ENCODE peak calls at places on chromosome 3, in ten cellular contexts. One of them, this sample, is unnamed. For H3K4me1, the result is how much of the 10 kb centered on the place peaks cover.

GRCh38 chr3:128201158-128201755 is 48.0 kb downstream of the EEFSEC start:
- DNase-seq in astrocyte: peak
- DNase-seq in A549: no peak
- DNase-seq in sigmoid colon: no peak
- DNase-seq in heart left ventricle: no peak
- DNase-seq in lung: no peak
- DNase-seq in body of pancreas: no peak
- DNase-seq in transverse colon: no peak
- DNase-seq in heart right ventricle: no peak
- DNase-seq in lower lobe of right lung: no peak
- DNase-seq in this sample: no peak

GRCh38 chr3:62919784-62920183 is 44.6 kb upstream of the CADPS start:
- DNase-seq in astrocyte: no peak
- DNase-seq in A549: no peak
- DNase-seq in sigmoid colon: no peak
- DNase-seq in heart left ventricle: no peak
- DNase-seq in lung: no peak
- DNase-seq in body of pancreas: no peak
- DNase-seq in transverse colon: no peak
- DNase-seq in heart right ventricle: no peak
- DNase-seq in lower lobe of right lung: no peak
- DNase-seq in this sample: no peak

GRCh38 chr3:36212291-36212690 is 168.0 kb upstream of the STAC start:
- DNase-seq in astrocyte: peak
- DNase-seq in A549: peak
- DNase-seq in sigmoid colon: no peak
- DNase-seq in heart left ventricle: no peak
- DNase-seq in lung: no peak
- DNase-seq in body of pancreas: no peak
- DNase-seq in transverse colon: no peak
- DNase-seq in heart right ventricle: no peak
- DNase-seq in lower lobe of right lung: no peak
- DNase-seq in this sample: no peak

GRCh38 chr3:161560006-161560637 is 63.5 kb downstream of the OTOL1 start:
- DNase-seq in astrocyte: peak
- DNase-seq in A549: peak
- DNase-seq in sigmoid colon: peak
- DNase-seq in heart left ventricle: no peak
- DNase-seq in lung: no peak
- DNase-seq in body of pancreas: peak
- DNase-seq in transverse colon: peak
- DNase-seq in heart right ventricle: peak
- DNase-seq in lower lobe of right lung: no peak
- DNase-seq in this sample: peak

GRCh38 chr3:195094211-195094921 is 176.6 kb downstream of the XXYLT1 start:
- DNase-seq in astrocyte: no peak
- DNase-seq in A549: no peak
- DNase-seq in sigmoid colon: no peak
- DNase-seq in heart left ventricle: no peak
- DNase-seq in lung: no peak
- DNase-seq in body of pancreas: no peak
- DNase-seq in transverse colon: peak
- DNase-seq in heart right ventricle: no peak
- DNase-seq in lower lobe of right lung: peak
- DNase-seq in this sample: peak

GRCh38 chr3:180679178-180680096 is at the start of gene CCDC39:
- DNase-seq in astrocyte: peak
- DNase-seq in A549: peak
- DNase-seq in sigmoid colon: peak
- DNase-seq in heart left ventricle: peak
- DNase-seq in lung: peak
- DNase-seq in body of pancreas: peak
- DNase-seq in transverse colon: peak
- DNase-seq in heart right ventricle: peak
- DNase-seq in lower lobe of right lung: peak
- DNase-seq in this sample: peak

GRCh38 chr3:8529197-8529637 is 27.6 kb downstream of the LMCD1 start:
- DNase-seq in astrocyte: peak
- DNase-seq in A549: peak
- DNase-seq in sigmoid colon: no peak
- DNase-seq in heart left ventricle: peak
- DNase-seq in lung: no peak
- DNase-seq in body of pancreas: peak
- DNase-seq in transverse colon: no peak
- DNase-seq in heart right ventricle: peak
- DNase-seq in lower lobe of right lung: no peak
- DNase-seq in this sample: peak

GRCh38 chr3:8460815-8461482 is 40.7 kb upstream of the LMCD1 start:
- DNase-seq in astrocyte: peak
- DNase-seq in A549: no peak
- DNase-seq in sigmoid colon: no peak
- DNase-seq in heart left ventricle: no peak
- DNase-seq in lung: no peak
- DNase-seq in body of pancreas: no peak
- DNase-seq in transverse colon: no peak
- DNase-seq in heart right ventricle: no peak
- DNase-seq in lower lobe of right lung: no peak
- DNase-seq in this sample: no peak

GRCh38 chr3:15171096-15171495 is 35.0 kb upstream of the CAPN7 start:
- DNase-seq in astrocyte: no peak
- DNase-seq in A549: no peak
- DNase-seq in sigmoid colon: no peak
- DNase-seq in heart left ventricle: no peak
- DNase-seq in lung: no peak
- DNase-seq in body of pancreas: no peak
- DNase-seq in transverse colon: no peak
- DNase-seq in heart right ventricle: no peak
- DNase-seq in lower lobe of right lung: no peak
- DNase-seq in this sample: no peak

GRCh38 chr3:117893638-117894037 is 1141.0 kb downstream of the IGSF11 start:
- DNase-seq in astrocyte: peak
- DNase-seq in A549: no peak
- DNase-seq in sigmoid colon: no peak
- DNase-seq in heart left ventricle: no peak
- DNase-seq in lung: no peak
- DNase-seq in body of pancreas: no peak
- DNase-seq in transverse colon: no peak
- DNase-seq in heart right ventricle: no peak
- DNase-seq in lower lobe of right lung: no peak
- DNase-seq in this sample: no peak

GRCh38 chr3:152256829-152257228 is 11.9 kb upstream of the MBNL1 start:
- DNase-seq in astrocyte: no peak
- DNase-seq in A549: no peak
- DNase-seq in sigmoid colon: no peak
- DNase-seq in heart left ventricle: no peak
- DNase-seq in lung: no peak
- DNase-seq in body of pancreas: no peak
- DNase-seq in transverse colon: no peak
- DNase-seq in heart right ventricle: no peak
- DNase-seq in lower lobe of right lung: no peak
- DNase-seq in this sample: no peak

GRCh38 chr3:152257246-152258074 is 11.3 kb upstream of the MBNL1 start:
- DNase-seq in astrocyte: no peak
- DNase-seq in A549: no peak
- DNase-seq in sigmoid colon: no peak
- DNase-seq in heart left ventricle: no peak
- DNase-seq in lung: no peak
- DNase-seq in body of pancreas: no peak
- DNase-seq in transverse colon: no peak
- DNase-seq in heart right ventricle: no peak
- DNase-seq in lower lobe of right lung: no peak
- DNase-seq in this sample: no peak

GRCh38 chr3:152253514-152253913 is 15.2 kb upstream of the MBNL1 start:
- DNase-seq in astrocyte: no peak
- DNase-seq in A549: no peak
- DNase-seq in sigmoid colon: no peak
- DNase-seq in heart left ventricle: no peak
- DNase-seq in lung: no peak
- DNase-seq in body of pancreas: no peak
- DNase-seq in transverse colon: no peak
- DNase-seq in heart right ventricle: no peak
- DNase-seq in lower lobe of right lung: no peak
- DNase-seq in this sample: no peak

GRCh38 chr3:152254031-152254430 is 14.7 kb upstream of the MBNL1 start:
- DNase-seq in astrocyte: no peak
- DNase-seq in A549: no peak
- DNase-seq in sigmoid colon: no peak
- DNase-seq in heart left ventricle: no peak
- DNase-seq in lung: no peak
- DNase-seq in body of pancreas: no peak
- DNase-seq in transverse colon: no peak
- DNase-seq in heart right ventricle: no peak
- DNase-seq in lower lobe of right lung: no peak
- DNase-seq in this sample: no peak

DNA sequence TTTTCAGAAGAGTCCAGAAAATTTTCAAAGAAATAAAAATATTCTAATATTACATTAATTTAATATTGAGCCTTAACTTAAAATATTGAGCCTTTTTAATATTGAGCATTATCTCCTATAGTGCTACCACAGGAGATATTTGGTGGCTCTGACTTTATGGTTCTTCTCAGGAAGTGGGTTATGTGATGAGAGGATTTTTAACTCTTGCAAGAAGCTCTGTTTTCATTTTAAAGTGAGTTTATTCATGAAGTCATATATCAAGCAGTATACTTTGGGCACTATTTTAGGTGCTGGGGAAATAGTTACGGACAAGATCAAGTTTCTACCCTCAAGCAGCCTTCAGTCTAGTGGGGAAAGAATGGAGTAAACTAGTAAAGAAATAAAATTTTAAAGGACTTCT is 13.4 kb upstream of the MBNL1 start:
- DNase-seq in astrocyte: no peak
- DNase-seq in A549: no peak
- DNase-seq in sigmoid colon: no peak
- DNase-seq in heart left ventricle: no peak
- DNase-seq in lung: no peak
- DNase-seq in body of pancreas: no peak
- DNase-seq in transverse colon: no peak
- DNase-seq in heart right ventricle: no peak
- DNase-seq in lower lobe of right lung: no peak
- DNase-seq in this sample: no peak
- H3K4me1 ChIP-seq in astrocyte: under half
- H3K4me1 ChIP-seq in A549: under half
- H3K4me1 ChIP-seq in sigmoid colon: under half
- H3K4me1 ChIP-seq in heart left ventricle: under half
- H3K4me1 ChIP-seq in lung: under half
- H3K4me1 ChIP-seq in body of pancreas: under half
- H3K4me1 ChIP-seq in transverse colon: under half
- H3K4me1 ChIP-seq in heart right ventricle: under half
- H3K4me1 ChIP-seq in lower lobe of right lung: under half
- H3K4me1 ChIP-seq in this sample: under half

GRCh38 chr3:185824467-185825378 is at the start of gene IGF2BP2:
- DNase-seq in astrocyte: peak
- DNase-seq in A549: peak
- DNase-seq in sigmoid colon: peak
- DNase-seq in heart left ventricle: peak
- DNase-seq in lung: peak
- DNase-seq in body of pancreas: peak
- DNase-seq in transverse colon: peak
- DNase-seq in heart right ventricle: peak
- DNase-seq in lower lobe of right lung: peak
- DNase-seq in this sample: peak
- TF ChIP-seq CTCF in astrocyte: no peak
- TF ChIP-seq CTCF in A549: no peak
- TF ChIP-seq CTCF in sigmoid colon: no peak
- TF ChIP-seq CTCF in heart left ventricle: no peak
- TF ChIP-seq CTCF in lung: no peak
- TF ChIP-seq CTCF in body of pancreas: no peak
- TF ChIP-seq CTCF in transverse colon: no peak
- TF ChIP-seq CTCF in heart right ventricle: no peak
- TF ChIP-seq CTCF in lower lobe of right lung: no peak
- TF ChIP-seq CTCF in this sample: no peak

GRCh38 chr3:149965278-149965677 is 5.4 kb downstream of the PFN2 start:
- DNase-seq in astrocyte: no peak
- DNase-seq in A549: no peak
- DNase-seq in sigmoid colon: no peak
- DNase-seq in heart left ventricle: no peak
- DNase-seq in lung: no peak
- DNase-seq in body of pancreas: no peak
- DNase-seq in transverse colon: no peak
- DNase-seq in heart right ventricle: no peak
- DNase-seq in lower lobe of right lung: no peak
- DNase-seq in this sample: no peak

GRCh38 chr3:149964296-149964695 is 6.4 kb downstream of the PFN2 start:
- DNase-seq in astrocyte: peak
- DNase-seq in A549: no peak
- DNase-seq in sigmoid colon: no peak
- DNase-seq in heart left ventricle: no peak
- DNase-seq in lung: no peak
- DNase-seq in body of pancreas: peak
- DNase-seq in transverse colon: no peak
- DNase-seq in heart right ventricle: no peak
- DNase-seq in lower lobe of right lung: no peak
- DNase-seq in this sample: no peak

GRCh38 chr3:149959443-149959842 is 11.3 kb downstream of the PFN2 start:
- DNase-seq in astrocyte: no peak
- DNase-seq in A549: no peak
- DNase-seq in sigmoid colon: no peak
- DNase-seq in heart left ventricle: no peak
- DNase-seq in lung: no peak
- DNase-seq in body of pancreas: no peak
- DNase-seq in transverse colon: no peak
- DNase-seq in heart right ventricle: no peak
- DNase-seq in lower lobe of right lung: no peak
- DNase-seq in this sample: no peak

GRCh38 chr3:149967067-149967685 is 3.5 kb downstream of the PFN2 start:
- DNase-seq in astrocyte: no peak
- DNase-seq in A549: peak
- DNase-seq in sigmoid colon: no peak
- DNase-seq in heart left ventricle: no peak
- DNase-seq in lung: no peak
- DNase-seq in body of pancreas: no peak
- DNase-seq in transverse colon: no peak
- DNase-seq in heart right ventricle: no peak
- DNase-seq in lower lobe of right lung: no peak
- DNase-seq in this sample: no peak

DNA sequence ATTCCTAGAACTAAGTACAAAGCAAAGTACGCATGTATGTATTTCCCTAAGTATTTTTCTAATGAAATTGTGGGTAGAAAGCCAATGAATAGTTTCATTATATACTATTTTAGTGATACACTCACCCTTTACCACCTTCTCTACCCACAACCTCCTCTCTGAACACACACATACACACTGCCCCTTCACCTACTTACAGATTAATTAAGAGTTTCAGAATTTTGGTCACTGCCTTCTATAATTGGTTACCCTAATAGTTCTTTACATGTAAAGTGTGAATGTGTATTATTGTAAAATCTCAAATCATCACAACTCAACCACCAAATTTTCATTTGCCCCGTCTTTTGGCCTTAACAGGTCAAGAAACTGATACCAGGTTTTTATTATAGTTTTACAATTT is 7.2 kb downstream of the PFN2 start:
- DNase-seq in astrocyte: no peak
- DNase-seq in A549: no peak
- DNase-seq in sigmoid colon: no peak
- DNase-seq in heart left ventricle: no peak
- DNase-seq in lung: no peak
- DNase-seq in body of pancreas: no peak
- DNase-seq in transverse colon: no peak
- DNase-seq in heart right ventricle: no peak
- DNase-seq in lower lobe of right lung: no peak
- DNase-seq in this sample: no peak
- H3K4me1 ChIP-seq in astrocyte: under half
- H3K4me1 ChIP-seq in A549: half or more
- H3K4me1 ChIP-seq in sigmoid colon: under half
- H3K4me1 ChIP-seq in heart left ventricle: under half
- H3K4me1 ChIP-seq in lung: under half
- H3K4me1 ChIP-seq in body of pancreas: under half
- H3K4me1 ChIP-seq in transverse colon: under half
- H3K4me1 ChIP-seq in heart right ventricle: under half
- H3K4me1 ChIP-seq in lower lobe of right lung: under half
- H3K4me1 ChIP-seq in this sample: under half

GRCh38 chr3:173221010-173221409 is 80.0 kb upstream of the SPATA16 start:
- DNase-seq in astrocyte: no peak
- DNase-seq in A549: peak
- DNase-seq in sigmoid colon: no peak
- DNase-seq in heart left ventricle: no peak
- DNase-seq in lung: no peak
- DNase-seq in body of pancreas: no peak
- DNase-seq in transverse colon: no peak
- DNase-seq in heart right ventricle: no peak
- DNase-seq in lower lobe of right lung: no peak
- DNase-seq in this sample: no peak
- TF ChIP-seq CTCF in astrocyte: peak
- TF ChIP-seq CTCF in A549: peak
- TF ChIP-seq CTCF in sigmoid colon: no peak
- TF ChIP-seq CTCF in heart left ventricle: peak
- TF ChIP-seq CTCF in lung: no peak
- TF ChIP-seq CTCF in body of pancreas: no peak
- TF ChIP-seq CTCF in transverse colon: no peak
- TF ChIP-seq CTCF in heart right ventricle: no peak
- TF ChIP-seq CTCF in lower lobe of right lung: no peak
- TF ChIP-seq CTCF in this sample: no peak

This sample was measured in right lobe of liver.